ENCODE peak calls at places on chromosomes 2 and 18, in nine cellular contexts. L is stomach; O is neuronal stem cell; V is lung; B is tibial artery; M is CD4-positive, alpha-beta memory T cell; T is colonic mucosa; K is CD8-positive, alpha-beta T cell; Z is A549. G is an unnamed sample. For H3K9me3, the result is how much of the 10 kb centered on the place peaks cover.

GRCh38 chr2:26988165-26988879 is 17.9 kb downstream of the MAPRE3 start:
- DNase-seq in M (no peak), L (no peak), B (no peak), T (no peak), K (no peak), Z (no peak), V (no peak), O (no peak), G (no peak)

GRCh38 chr2:11588228-11589110 is 54.6 kb downstream of the GREB1 start:
- DNase-seq in V (no peak), M (no peak), K (no peak), T (no peak), B (no peak), Z (no peak), L (no peak), O (no peak), G (no peak)

GRCh38 chr2:116510117-116510671 is 1304.3 kb upstream of the DDX18 start:
- DNase-seq in Z (no peak), K (no peak), V (no peak), O (peak), L (no peak), B (no peak), M (no peak), T (no peak), G (no peak)

GRCh38 chr18:46630160-46630559 is 26.9 kb downstream of the LOXHD1 start:
- DNase-seq in L (no peak), O (no peak), M (no peak), K (no peak), T (no peak), Z (no peak), V (no peak), B (no peak), G (no peak)

GRCh38 chr2:105809099-105809473 is 64.4 kb downstream of the NCK2 start:
- DNase-seq in K (no peak), V (no peak), O (no peak), B (no peak), L (no peak), Z (no peak), T (no peak), M (no peak), G (no peak)

GRCh38 chr2:11775384-11775783 is 29.0 kb downstream of the LPIN1 start:
- DNase-seq in L (no peak), T (no peak), B (no peak), Z (no peak), K (no peak), O (no peak), V (no peak), M (peak), G (no peak)

GRCh38 chr2:19033240-19033639 is 325.2 kb downstream of the OSR1 start:
- DNase-seq in O (no peak), M (no peak), V (no peak), T (no peak), L (peak), Z (no peak), B (peak), K (no peak), G (no peak)

GRCh38 chr2:19026156-19026660 is 332.2 kb downstream of the OSR1 start:
- DNase-seq in B (no peak), M (no peak), T (no peak), Z (no peak), L (no peak), V (no peak), K (no peak), O (no peak), G (no peak)

GRCh38 chr2:173914055-173914922 is 50.9 kb downstream of the SP3 start:
- DNase-seq in M (no peak), O (no peak), B (no peak), K (no peak), Z (no peak), T (no peak), V (no peak), L (no peak), G (no peak)

GRCh38 chr2:191853843-191854242 is 7.0 kb upstream of the CAVIN2 start:
- DNase-seq in Z (no peak), K (no peak), V (no peak), O (no peak), M (no peak), L (no peak), T (no peak), B (no peak), G (no peak)

GRCh38 chr18:49839012-49839411 is 25.7 kb upstream of the ACAA2 start:
- DNase-seq in L (no peak), B (no peak), M (no peak), K (no peak), Z (no peak), T (no peak), V (no peak), O (no peak), G (no peak)

GRCh38 chr2:66575625-66576371 is 140.9 kb downstream of the MEIS1 start:
- DNase-seq in B (no peak), T (peak), L (no peak), V (no peak), O (peak), Z (peak), K (no peak), M (no peak), G (no peak)

DNA sequence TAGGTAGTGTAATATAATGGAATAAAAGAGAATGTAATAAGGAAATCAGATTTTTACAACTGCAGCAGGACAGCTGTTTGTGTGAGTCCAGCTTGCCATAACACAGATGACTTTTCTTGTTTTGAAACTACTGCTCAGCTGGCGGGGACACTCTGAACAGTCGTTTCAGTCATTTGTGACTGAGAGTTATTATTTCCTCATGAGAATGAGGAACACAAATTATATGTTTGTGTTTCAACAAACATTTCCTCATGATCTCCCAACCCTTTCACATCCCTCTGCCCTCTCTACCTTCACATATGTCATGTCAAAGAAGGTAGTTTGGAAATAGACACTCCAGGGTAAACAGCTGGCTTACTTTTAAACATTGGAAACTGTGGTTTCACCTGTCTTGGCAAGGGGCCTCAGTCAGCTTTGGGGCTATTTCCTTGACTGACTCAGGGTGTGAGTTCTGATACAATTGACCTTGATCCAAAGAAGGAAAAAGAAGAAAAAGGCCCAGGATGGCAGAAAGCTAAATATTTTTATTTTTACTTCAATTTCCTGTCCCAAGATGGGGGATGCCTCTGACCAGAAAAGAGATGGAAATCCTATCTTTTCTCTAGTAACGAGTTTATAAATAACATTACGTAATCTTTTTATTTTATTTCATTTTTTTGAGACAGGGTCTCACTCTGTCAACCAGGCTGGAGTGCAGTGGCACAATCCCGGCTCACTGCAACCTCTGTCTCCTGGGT is 593 bp downstream of the SP140L start:
- DNase-seq in V (no peak), M (no peak), Z (no peak), K (no peak), T (peak), O (no peak), B (no peak), L (no peak), G (no peak)
- H3K9me3 ChIP-seq in V (under half), M (under half), Z (under half), K (under half), T (under half), O (under half), B (under half), L (under half), G (under half)

GRCh38 chr18:72849671-72850070 is 18.1 kb downstream of the NETO1 start:
- DNase-seq in O (no peak), L (no peak), V (no peak), K (no peak), Z (no peak), B (no peak), T (no peak), M (no peak), G (no peak)
- H3K9me3 ChIP-seq in O (under half), L (under half), V (under half), K (under half), Z (under half), B (under half), T (under half), M (under half), G (under half)

GRCh38 chr2:168501456-168502065 is 45.5 kb downstream of the CERS6 start:
- DNase-seq in V (no peak), L (no peak), K (no peak), Z (no peak), T (no peak), M (no peak), O (no peak), B (no peak), G (no peak)

GRCh38 chr2:168495524-168495923 is 39.5 kb downstream of the CERS6 start:
- DNase-seq in O (no peak), Z (no peak), V (no peak), T (no peak), B (no peak), L (no peak), K (no peak), M (no peak), G (no peak)

GRCh38 chr2:168500516-168500915 is 44.4 kb downstream of the CERS6 start:
- DNase-seq in T (no peak), V (no peak), K (no peak), Z (no peak), O (no peak), M (no peak), L (no peak), B (no peak), G (no peak)

GRCh38 chr2:168504323-168504722 is 48.3 kb downstream of the CERS6 start:
- DNase-seq in B (no peak), O (no peak), K (no peak), L (no peak), Z (no peak), M (no peak), V (no peak), T (no peak), G (no peak)

GRCh38 chr2:168499500-168499899 is 43.4 kb downstream of the CERS6 start:
- DNase-seq in L (no peak), B (no peak), T (no peak), V (no peak), M (no peak), Z (no peak), O (no peak), K (no peak), G (no peak)
- H3K9me3 ChIP-seq in L (under half), B (under half), T (under half), V (under half), M (under half), Z (under half), O (under half), K (under half), G (under half)

GRCh38 chr2:63301481-63301880 is 250.9 kb downstream of the OTX1 start:
- DNase-seq in M (no peak), Z (no peak), T (no peak), K (no peak), V (no peak), O (no peak), B (no peak), L (no peak), G (no peak)
- H3K9me3 ChIP-seq in M (under half), Z (under half), T (under half), K (under half), V (under half), O (under half), B (under half), L (half or more), G (under half)